ENCODE peak calls at places on chromosomes 16 and 17, in nine cellular contexts. One of them, this sample, is unnamed.

GRCh38 chr17:74199306-74200092 is 4.0 kb upstream of the RPL38 start:
- DNase-seq in Peyer's patch: peak
- DNase-seq in IMR-90: no peak
- DNase-seq in transverse colon: peak
- DNase-seq in stomach: peak
- DNase-seq in ovary: no peak
- DNase-seq in testis: peak
- DNase-seq in A549: peak
- DNase-seq in H1: no peak
- DNase-seq in this sample: peak

GRCh38 chr17:19409509-19409908 is 1.5 kb upstream of the RNF112 start:
- DNase-seq in Peyer's patch: no peak
- DNase-seq in IMR-90: peak
- DNase-seq in transverse colon: no peak
- DNase-seq in stomach: no peak
- DNase-seq in ovary: no peak
- DNase-seq in testis: no peak
- DNase-seq in A549: no peak
- DNase-seq in H1: no peak
- DNase-seq in this sample: no peak

GRCh38 chr16:4053663-4054479 is 62.4 kb downstream of the ADCY9 start:
- DNase-seq in Peyer's patch: no peak
- DNase-seq in IMR-90: peak
- DNase-seq in transverse colon: peak
- DNase-seq in stomach: peak
- DNase-seq in ovary: peak
- DNase-seq in testis: no peak
- DNase-seq in A549: peak
- DNase-seq in H1: no peak
- DNase-seq in this sample: peak

GRCh38 chr17:564526-564925 is 150.1 kb downstream of the VPS53 start:
- DNase-seq in Peyer's patch: no peak
- DNase-seq in IMR-90: no peak
- DNase-seq in transverse colon: no peak
- DNase-seq in stomach: no peak
- DNase-seq in ovary: no peak
- DNase-seq in testis: no peak
- DNase-seq in A549: no peak
- DNase-seq in H1: no peak
- DNase-seq in this sample: no peak

GRCh38 chr16:72739577-72739976 is 308.4 kb downstream of the ZFHX3 start:
- DNase-seq in Peyer's patch: no peak
- DNase-seq in IMR-90: peak
- DNase-seq in transverse colon: no peak
- DNase-seq in stomach: no peak
- DNase-seq in ovary: no peak
- DNase-seq in testis: no peak
- DNase-seq in A549: no peak
- DNase-seq in H1: no peak
- DNase-seq in this sample: no peak

GRCh38 chr17:48530887-48531272 is at the start of gene HOXB1:
- DNase-seq in Peyer's patch: no peak
- DNase-seq in IMR-90: no peak
- DNase-seq in transverse colon: no peak
- DNase-seq in stomach: no peak
- DNase-seq in ovary: no peak
- DNase-seq in testis: no peak
- DNase-seq in A549: no peak
- DNase-seq in H1: no peak
- DNase-seq in this sample: no peak

GRCh38 chr16:67959520-67959919 is 8.9 kb downstream of the SLC12A4 start:
- DNase-seq in Peyer's patch: no peak
- DNase-seq in IMR-90: peak
- DNase-seq in transverse colon: peak
- DNase-seq in stomach: no peak
- DNase-seq in ovary: peak
- DNase-seq in testis: peak
- DNase-seq in A549: no peak
- DNase-seq in H1: no peak
- DNase-seq in this sample: peak

GRCh38 chr17:27239046-27239445 is 54.9 kb upstream of the WSB1 start:
- DNase-seq in Peyer's patch: no peak
- DNase-seq in IMR-90: no peak
- DNase-seq in transverse colon: no peak
- DNase-seq in stomach: no peak
- DNase-seq in ovary: no peak
- DNase-seq in testis: no peak
- DNase-seq in A549: no peak
- DNase-seq in H1: no peak
- DNase-seq in this sample: no peak

GRCh38 chr17:7021993-7022778 is 664 bp upstream of the BCL6B start:
- DNase-seq in Peyer's patch: peak
- DNase-seq in IMR-90: peak
- DNase-seq in transverse colon: peak
- DNase-seq in stomach: peak
- DNase-seq in ovary: peak
- DNase-seq in testis: peak
- DNase-seq in A549: peak
- DNase-seq in H1: no peak
- DNase-seq in this sample: peak

GRCh38 chr16:55476625-55477533 is 2.1 kb upstream of the MMP2 start:
- DNase-seq in Peyer's patch: no peak
- DNase-seq in IMR-90: no peak
- DNase-seq in transverse colon: no peak
- DNase-seq in stomach: no peak
- DNase-seq in ovary: peak
- DNase-seq in testis: peak
- DNase-seq in A549: no peak
- DNase-seq in H1: no peak
- DNase-seq in this sample: peak

GRCh38 chr16:55479560-55480197 is 681 bp downstream of the MMP2 start:
- DNase-seq in Peyer's patch: no peak
- DNase-seq in IMR-90: no peak
- DNase-seq in transverse colon: no peak
- DNase-seq in stomach: no peak
- DNase-seq in ovary: peak
- DNase-seq in testis: no peak
- DNase-seq in A549: no peak
- DNase-seq in H1: no peak
- DNase-seq in this sample: no peak

GRCh38 chr16:55482056-55482455 is 3.1 kb downstream of the MMP2 start:
- DNase-seq in Peyer's patch: no peak
- DNase-seq in IMR-90: peak
- DNase-seq in transverse colon: no peak
- DNase-seq in stomach: no peak
- DNase-seq in ovary: no peak
- DNase-seq in testis: no peak
- DNase-seq in A549: no peak
- DNase-seq in H1: no peak
- DNase-seq in this sample: no peak

GRCh38 chr16:55478827-55479559 is at the start of gene MMP2:
- DNase-seq in Peyer's patch: peak
- DNase-seq in IMR-90: peak
- DNase-seq in transverse colon: peak
- DNase-seq in stomach: peak
- DNase-seq in ovary: peak
- DNase-seq in testis: peak
- DNase-seq in A549: no peak
- DNase-seq in H1: peak
- DNase-seq in this sample: peak

GRCh38 chr16:55480228-55480655 is 1.2 kb downstream of the MMP2 start:
- DNase-seq in Peyer's patch: peak
- DNase-seq in IMR-90: peak
- DNase-seq in transverse colon: peak
- DNase-seq in stomach: peak
- DNase-seq in ovary: peak
- DNase-seq in testis: peak
- DNase-seq in A549: no peak
- DNase-seq in H1: no peak
- DNase-seq in this sample: peak
- TF ChIP-seq POLR2A in Peyer's patch: no peak
- TF ChIP-seq POLR2A in IMR-90: peak
- TF ChIP-seq POLR2A in transverse colon: no peak
- TF ChIP-seq POLR2A in stomach: no peak
- TF ChIP-seq POLR2A in ovary: peak
- TF ChIP-seq POLR2A in testis: no peak
- TF ChIP-seq POLR2A in A549: no peak
- TF ChIP-seq POLR2A in H1: no peak
- TF ChIP-seq POLR2A in this sample: no peak

DNA sequence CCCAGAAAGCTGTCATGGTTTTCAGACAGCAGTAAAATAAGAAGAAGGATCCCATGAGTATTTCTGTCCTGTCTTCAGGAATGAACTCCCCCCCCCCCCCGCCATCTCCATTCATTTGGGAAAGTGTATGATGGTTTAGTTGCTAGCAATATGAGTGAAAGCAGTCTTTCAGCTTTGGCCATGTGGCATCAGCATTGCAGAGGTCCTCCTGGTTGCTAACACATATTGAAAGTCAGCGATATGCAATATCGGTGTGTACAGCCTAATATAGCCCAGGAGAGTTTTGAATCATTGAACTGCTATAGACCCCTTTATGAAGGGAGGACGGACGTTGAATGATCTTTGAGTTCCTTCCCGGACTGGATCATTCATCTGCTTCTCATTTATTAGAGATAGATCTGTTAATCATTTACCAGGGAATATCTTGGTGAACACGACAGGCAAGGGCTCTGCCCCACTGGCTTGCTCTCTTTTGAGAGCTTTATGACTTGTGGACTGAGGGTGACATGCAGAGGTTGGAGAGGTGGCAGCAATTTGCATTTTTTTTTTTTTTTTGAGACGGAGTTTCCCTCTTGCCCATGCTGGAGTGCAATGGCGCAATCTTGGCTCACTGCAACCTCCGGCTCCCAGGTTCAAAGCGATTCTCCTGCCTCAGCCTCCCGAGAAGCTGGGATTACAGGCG is 25.2 kb downstream of the DEF8 start:
- DNase-seq in Peyer's patch: no peak
- DNase-seq in IMR-90: no peak
- DNase-seq in transverse colon: peak
- DNase-seq in stomach: no peak
- DNase-seq in ovary: no peak
- DNase-seq in testis: no peak
- DNase-seq in A549: no peak
- DNase-seq in H1: no peak
- DNase-seq in this sample: no peak
- TF ChIP-seq POLR2A in Peyer's patch: no peak
- TF ChIP-seq POLR2A in IMR-90: no peak
- TF ChIP-seq POLR2A in transverse colon: no peak
- TF ChIP-seq POLR2A in stomach: no peak
- TF ChIP-seq POLR2A in ovary: no peak
- TF ChIP-seq POLR2A in testis: no peak
- TF ChIP-seq POLR2A in A549: no peak
- TF ChIP-seq POLR2A in H1: no peak
- TF ChIP-seq POLR2A in this sample: no peak

GRCh38 chr17:81867123-81867951 is 3.8 kb downstream of the ARHGDIA start:
- DNase-seq in Peyer's patch: no peak
- DNase-seq in IMR-90: peak
- DNase-seq in transverse colon: peak
- DNase-seq in stomach: peak
- DNase-seq in ovary: no peak
- DNase-seq in testis: peak
- DNase-seq in A549: peak
- DNase-seq in H1: no peak
- DNase-seq in this sample: no peak
- TF ChIP-seq POLR2A in Peyer's patch: no peak
- TF ChIP-seq POLR2A in IMR-90: no peak
- TF ChIP-seq POLR2A in transverse colon: peak
- TF ChIP-seq POLR2A in stomach: peak
- TF ChIP-seq POLR2A in ovary: no peak
- TF ChIP-seq POLR2A in testis: no peak
- TF ChIP-seq POLR2A in A549: peak
- TF ChIP-seq POLR2A in H1: peak
- TF ChIP-seq POLR2A in this sample: no peak

GRCh38 chr16:31458073-31458834 is 1.0 kb upstream of the ARMC5 start:
- DNase-seq in Peyer's patch: peak
- DNase-seq in IMR-90: peak
- DNase-seq in transverse colon: peak
- DNase-seq in stomach: peak
- DNase-seq in ovary: no peak
- DNase-seq in testis: peak
- DNase-seq in A549: peak
- DNase-seq in H1: no peak
- DNase-seq in this sample: peak
- TF ChIP-seq POLR2A in Peyer's patch: peak
- TF ChIP-seq POLR2A in IMR-90: no peak
- TF ChIP-seq POLR2A in transverse colon: peak
- TF ChIP-seq POLR2A in stomach: no peak
- TF ChIP-seq POLR2A in ovary: no peak
- TF ChIP-seq POLR2A in testis: no peak
- TF ChIP-seq POLR2A in A549: peak
- TF ChIP-seq POLR2A in H1: no peak
- TF ChIP-seq POLR2A in this sample: no peak